ENCODE peak calls at places on chromosome 22, in seven cellular contexts. One of them, this sample, is unnamed.

GRCh38 chr22:20159088-20159487 is 8.2 kb upstream of the CCDC188 start:
- DNase-seq in activated T-cell treated with anti-CD3 and anti-CD28 coated beads for 1 hour: no peak
- DNase-seq in NCI-H460: no peak
- DNase-seq in esophagus squamous epithelium: no peak
- DNase-seq in NCI-H748 treated with DMSO at 0.1 percent for 48 hours: no peak
- DNase-seq in H54: no peak
- DNase-seq in COR-L47: no peak
- DNase-seq in this sample: no peak

GRCh38 chr22:37199839-37200161 is 11.8 kb upstream of the C1QTNF6 start:
- DNase-seq in activated T-cell treated with anti-CD3 and anti-CD28 coated beads for 1 hour: no peak
- DNase-seq in esophagus squamous epithelium: no peak
- DNase-seq in NCI-H460: no peak
- DNase-seq in H54: no peak
- DNase-seq in NCI-H748 treated with DMSO at 0.1 percent for 48 hours: no peak
- DNase-seq in COR-L47: peak; percentile 39
- DNase-seq in this sample: no peak

GRCh38 chr22:32649515-32650200 is 151.8 kb upstream of the TIMP3 start:
- DNase-seq in NCI-H460: no peak
- DNase-seq in H54: no peak
- DNase-seq in esophagus squamous epithelium: no peak
- DNase-seq in NCI-H748 treated with DMSO at 0.1 percent for 48 hours: no peak
- DNase-seq in COR-L47: no peak
- DNase-seq in activated T-cell treated with anti-CD3 and anti-CD28 coated beads for 1 hour: no peak
- DNase-seq in this sample: no peak

GRCh38 chr22:24723111-24723510 is 51.4 kb downstream of the PIWIL3 start:
- DNase-seq in NCI-H748 treated with DMSO at 0.1 percent for 48 hours: no peak
- DNase-seq in COR-L47: no peak
- DNase-seq in H54: no peak
- DNase-seq in NCI-H460: no peak
- DNase-seq in esophagus squamous epithelium: no peak
- DNase-seq in activated T-cell treated with anti-CD3 and anti-CD28 coated beads for 1 hour: no peak
- DNase-seq in this sample: no peak

GRCh38 chr22:38868886-38869381 is 3.1 kb downstream of the CBX6 start:
- DNase-seq in esophagus squamous epithelium: no peak
- DNase-seq in activated T-cell treated with anti-CD3 and anti-CD28 coated beads for 1 hour: peak; percentile 88
- DNase-seq in COR-L47: peak; percentile 57
- DNase-seq in NCI-H748 treated with DMSO at 0.1 percent for 48 hours: peak; percentile 16
- DNase-seq in H54: peak; percentile 67
- DNase-seq in NCI-H460: peak; percentile 31
- DNase-seq in this sample: peak; percentile 56

GRCh38 chr22:23862103-23862502 is 4.4 kb downstream of the SLC2A11 start:
- DNase-seq in esophagus squamous epithelium: no peak
- DNase-seq in activated T-cell treated with anti-CD3 and anti-CD28 coated beads for 1 hour: no peak
- DNase-seq in NCI-H460: no peak
- DNase-seq in COR-L47: peak; percentile 51
- DNase-seq in H54: peak; percentile 35
- DNase-seq in NCI-H748 treated with DMSO at 0.1 percent for 48 hours: peak; percentile 15
- DNase-seq in this sample: peak; percentile 38

GRCh38 chr22:20203142-20204099 is 52.6 kb upstream of the CCDC188 start:
- DNase-seq in esophagus squamous epithelium: no peak
- DNase-seq in COR-L47: no peak
- DNase-seq in NCI-H460: no peak
- DNase-seq in activated T-cell treated with anti-CD3 and anti-CD28 coated beads for 1 hour: no peak
- DNase-seq in H54: peak; percentile 54
- DNase-seq in NCI-H748 treated with DMSO at 0.1 percent for 48 hours: no peak
- DNase-seq in this sample: no peak

GRCh38 chr22:25120093-25120561 is 79.5 kb upstream of the CRYBB3 start:
- DNase-seq in NCI-H748 treated with DMSO at 0.1 percent for 48 hours: no peak
- DNase-seq in H54: peak; percentile 46
- DNase-seq in NCI-H460: no peak
- DNase-seq in esophagus squamous epithelium: no peak
- DNase-seq in activated T-cell treated with anti-CD3 and anti-CD28 coated beads for 1 hour: no peak
- DNase-seq in COR-L47: no peak
- DNase-seq in this sample: peak; percentile 74

GRCh38 chr22:44192098-44192810 is 11.5 kb downstream of the PARVG start:
- DNase-seq in NCI-H460: no peak
- DNase-seq in esophagus squamous epithelium: no peak
- DNase-seq in NCI-H748 treated with DMSO at 0.1 percent for 48 hours: peak; percentile 1
- DNase-seq in activated T-cell treated with anti-CD3 and anti-CD28 coated beads for 1 hour: peak; percentile 24
- DNase-seq in COR-L47: no peak
- DNase-seq in H54: peak; percentile 26
- DNase-seq in this sample: no peak

GRCh38 chr22:44684506-44685383 is 17.3 kb upstream of the PRR5 start:
- DNase-seq in COR-L47: peak; percentile 63
- DNase-seq in NCI-H460: peak; percentile 93
- DNase-seq in H54: peak; percentile 85
- DNase-seq in esophagus squamous epithelium: peak; percentile 46
- DNase-seq in activated T-cell treated with anti-CD3 and anti-CD28 coated beads for 1 hour: peak; percentile 70
- DNase-seq in NCI-H748 treated with DMSO at 0.1 percent for 48 hours: peak; percentile 59
- DNase-seq in this sample: peak; percentile 29

GRCh38 chr22:48402591-48403031 is 1425.1 kb downstream of the BRD1 start:
- DNase-seq in NCI-H748 treated with DMSO at 0.1 percent for 48 hours: no peak
- DNase-seq in esophagus squamous epithelium: no peak
- DNase-seq in NCI-H460: no peak
- DNase-seq in activated T-cell treated with anti-CD3 and anti-CD28 coated beads for 1 hour: no peak
- DNase-seq in H54: no peak
- DNase-seq in COR-L47: no peak
- DNase-seq in this sample: no peak

GRCh38 chr22:30876221-30876751 is 92.3 kb downstream of the MORC2 start:
- DNase-seq in NCI-H460: no peak
- DNase-seq in activated T-cell treated with anti-CD3 and anti-CD28 coated beads for 1 hour: no peak
- DNase-seq in H54: no peak
- DNase-seq in NCI-H748 treated with DMSO at 0.1 percent for 48 hours: no peak
- DNase-seq in esophagus squamous epithelium: no peak
- DNase-seq in COR-L47: no peak
- DNase-seq in this sample: no peak

GRCh38 chr22:42368379-42369249 is 63.6 kb downstream of the NFAM1 start:
- DNase-seq in H54: no peak
- DNase-seq in COR-L47: peak; percentile 46
- DNase-seq in activated T-cell treated with anti-CD3 and anti-CD28 coated beads for 1 hour: no peak
- DNase-seq in NCI-H748 treated with DMSO at 0.1 percent for 48 hours: peak; percentile 51
- DNase-seq in esophagus squamous epithelium: no peak
- DNase-seq in NCI-H460: no peak
- DNase-seq in this sample: peak; percentile 50

GRCh38 chr22:49372530-49373288 is 455.0 kb downstream of the BRD1 start:
- DNase-seq in activated T-cell treated with anti-CD3 and anti-CD28 coated beads for 1 hour: no peak
- DNase-seq in COR-L47: no peak
- DNase-seq in H54: peak; percentile 49
- DNase-seq in esophagus squamous epithelium: no peak
- DNase-seq in NCI-H748 treated with DMSO at 0.1 percent for 48 hours: no peak
- DNase-seq in NCI-H460: peak; percentile 17
- DNase-seq in this sample: no peak

GRCh38 chr22:31223786-31224191 is 11.7 kb downstream of the LIMK2 start:
- DNase-seq in H54: no peak
- DNase-seq in NCI-H748 treated with DMSO at 0.1 percent for 48 hours: no peak
- DNase-seq in COR-L47: no peak
- DNase-seq in esophagus squamous epithelium: no peak
- DNase-seq in NCI-H460: no peak
- DNase-seq in activated T-cell treated with anti-CD3 and anti-CD28 coated beads for 1 hour: no peak
- DNase-seq in this sample: no peak

GRCh38 chr22:38465673-38466490 is 2.0 kb upstream of the KDELR3 start:
- DNase-seq in H54: no peak
- DNase-seq in NCI-H748 treated with DMSO at 0.1 percent for 48 hours: no peak
- DNase-seq in activated T-cell treated with anti-CD3 and anti-CD28 coated beads for 1 hour: no peak
- DNase-seq in NCI-H460: no peak
- DNase-seq in esophagus squamous epithelium: no peak
- DNase-seq in COR-L47: no peak
- DNase-seq in this sample: no peak

GRCh38 chr22:43396934-43397457 is 14.8 kb upstream of the MPPED1 start:
- DNase-seq in COR-L47: peak; percentile 80
- DNase-seq in NCI-H460: no peak
- DNase-seq in NCI-H748 treated with DMSO at 0.1 percent for 48 hours: peak; percentile 8
- DNase-seq in activated T-cell treated with anti-CD3 and anti-CD28 coated beads for 1 hour: no peak
- DNase-seq in esophagus squamous epithelium: no peak
- DNase-seq in H54: no peak
- DNase-seq in this sample: no peak

GRCh38 chr22:26783886-26784285 is 126.5 kb downstream of the MIAT start:
- DNase-seq in H54: no peak
- DNase-seq in esophagus squamous epithelium: no peak
- DNase-seq in COR-L47: no peak
- DNase-seq in NCI-H460: no peak
- DNase-seq in activated T-cell treated with anti-CD3 and anti-CD28 coated beads for 1 hour: no peak
- DNase-seq in NCI-H748 treated with DMSO at 0.1 percent for 48 hours: no peak
- DNase-seq in this sample: no peak

GRCh38 chr22:30889268-30889995 is 79.1 kb downstream of the MORC2 start:
- DNase-seq in NCI-H460: no peak
- DNase-seq in H54: no peak
- DNase-seq in activated T-cell treated with anti-CD3 and anti-CD28 coated beads for 1 hour: no peak
- DNase-seq in esophagus squamous epithelium: no peak
- DNase-seq in NCI-H748 treated with DMSO at 0.1 percent for 48 hours: no peak
- DNase-seq in COR-L47: no peak
- DNase-seq in this sample: no peak